ENCODE peak calls at places on chromosomes 12 and 14, in nine cellular contexts. P is anterior cingulate cortex; N is kidney tubule cell; J is pancreas; L is iPS-NIHi11; M is activated effector memory CD4-positive, alpha-beta T cell treated with anti-CD3 and anti-CD28 coated beads, Interleukin-2, amount 50 U/mL, for 16 hours; H is GM12865; W is tibial nerve; Z is naive thymus-derived CD8-positive, alpha-beta T cell. T is an unnamed sample.

GRCh38 chr12:116425256-116426193 is 133.7 kb upstream of the MAP1LC3B2 start:
- DNase-seq in Z (no peak), M (no peak), J (no peak), L (no peak), P (no peak), W (no peak), N (no peak), H (no peak), T (no peak)

GRCh38 chr12:116182359-116183063 is 95.0 kb downstream of the MED13L start:
- DNase-seq in W (no peak), P (no peak), M (no peak), Z (no peak), L (no peak), H (no peak), J (no peak), N (no peak), T (no peak)

GRCh38 chr12:117047810-117048584 is 51.2 kb downstream of the TESC start:
- DNase-seq in J (no peak), Z (no peak), L (peak; percentile 35), W (no peak), M (no peak), N (no peak), P (no peak), H (no peak), T (no peak)

GRCh38 chr14:101912841-101913240 is 51.5 kb upstream of the DYNC1H1 start:
- DNase-seq in J (no peak), W (no peak), H (no peak), N (no peak), P (no peak), M (peak; percentile 42), Z (no peak), L (no peak), T (peak; percentile 47)

GRCh38 chr14:91872517-91873470 is 5.5 kb upstream of the TC2N start:
- DNase-seq in W (peak; percentile 62), Z (peak; percentile 82), N (peak; percentile 73), L (peak; percentile 36), J (peak; percentile 90), M (peak; percentile 73), H (peak; percentile 32), P (no peak), T (no peak)

GRCh38 chr12:70185301-70185700 is 57.9 kb upstream of the CNOT2 start:
- DNase-seq in L (no peak), W (no peak), P (no peak), Z (no peak), N (no peak), H (no peak), M (no peak), J (no peak), T (no peak)

GRCh38 chr14:76926521-76927251 is 100.5 kb downstream of the LRRC74A start:
- DNase-seq in P (no peak), H (peak; percentile 74), W (peak; percentile 47), N (no peak), Z (peak; percentile 75), L (peak; percentile 73), M (peak; percentile 86), J (no peak), T (no peak)

GRCh38 chr12:130617219-130617618 is 98.9 kb downstream of the RIMBP2 start:
- DNase-seq in J (no peak), H (no peak), Z (no peak), P (no peak), L (no peak), N (peak; percentile 55), W (no peak), M (no peak), T (no peak)

GRCh38 chr12:1384910-1385309 is 209.5 kb downstream of the FBXL14 start:
- DNase-seq in Z (no peak), N (no peak), W (no peak), J (no peak), P (no peak), H (no peak), M (no peak), L (no peak), T (no peak)

GRCh38 chr12:93115198-93115601 is 186.1 kb upstream of the EEA1 start:
- DNase-seq in L (no peak), W (no peak), H (no peak), P (no peak), N (no peak), M (no peak), J (no peak), Z (no peak), T (no peak)

GRCh38 chr12:459050-459429 is 699 bp upstream of the B4GALNT3 start:
- DNase-seq in P (no peak), Z (no peak), H (no peak), M (no peak), W (no peak), N (no peak), J (no peak), L (no peak), T (no peak)

GRCh38 chr12:116368196-116369194 is 91.0 kb upstream of the MED13L start:
- DNase-seq in M (no peak), P (no peak), W (no peak), L (no peak), Z (no peak), N (peak; percentile 67), J (peak; percentile 86), H (no peak), T (peak; percentile 53)

GRCh38 chr12:52189376-52190174 is 2.2 kb downstream of the KRT80 start:
- DNase-seq in Z (no peak), J (no peak), L (no peak), H (no peak), M (no peak), N (peak; percentile 77), W (no peak), P (no peak), T (no peak)

GRCh38 chr12:93243382-93243688 is 134.4 kb upstream of the NUDT4 start:
- DNase-seq in N (no peak), J (no peak), M (no peak), L (no peak), Z (no peak), W (no peak), H (no peak), P (no peak), T (no peak)